ENCODE peak calls at places on chromosomes 5 and 9, in five cellular contexts. I is psoas muscle; U is body of pancreas; F is CD8-positive, alpha-beta T cell; V is Peyer's patch. H is an unnamed sample.

GRCh38 chr5:137395011-137395755 is 103.9 kb downstream of the SPOCK1 start:
- DNase-seq in I (no peak), U (no peak), F (no peak), V (no peak), H (no peak)

GRCh38 chr5:138542120-138542955 is 698 bp downstream of the ETF1 start:
- DNase-seq in I (no peak), U (no peak), F (no peak), V (no peak), H (no peak)

GRCh38 chr5:120538149-120538548 is 74.0 kb downstream of the PRR16 start:
- DNase-seq in I (no peak), U (no peak), F (no peak), V (no peak), H (no peak)

GRCh38 chr5:78271766-78272165 is 22.7 kb downstream of the AP3B1 start:
- DNase-seq in I (no peak), U (no peak), F (no peak), V (no peak), H (no peak)

GRCh38 chr9:35660966-35661413 is 2.9 kb downstream of the CCDC107 start:
- DNase-seq in I (no peak), U (peak; percentile 43), F (no peak), V (peak; percentile 77), H (no peak)

GRCh38 chr9:105711867-105712266 is 17.5 kb downstream of the TMEM38B start:
- DNase-seq in I (no peak), U (no peak), F (no peak), V (no peak), H (no peak)

GRCh38 chr9:2502760-2503159 is 118.8 kb upstream of the VLDLR start:
- DNase-seq in I (no peak), U (no peak), F (no peak), V (no peak), H (no peak)

GRCh38 chr5:17309462-17309861 is 92.0 kb downstream of the BASP1 start:
- DNase-seq in I (no peak), U (no peak), F (no peak), V (no peak), H (no peak)

GRCh38 chr9:131349522-131349880 is 44.4 kb upstream of the PRRC2B start:
- DNase-seq in I (no peak), U (no peak), F (no peak), V (no peak), H (no peak)

GRCh38 chr9:86445636-86446035 is 91.4 kb upstream of the TUT7 start:
- DNase-seq in I (no peak), U (no peak), F (no peak), V (no peak), H (no peak)

GRCh38 chr9:87127543-87127942 is 180.2 kb upstream of the GAS1 start:
- DNase-seq in I (no peak), U (no peak), F (no peak), V (no peak), H (no peak)

GRCh38 chr5:173925449-173926071 is 37.4 kb downstream of the CPEB4 start:
- DNase-seq in I (no peak), U (peak; percentile 44), F (peak; percentile 56), V (no peak), H (peak; percentile 51)

GRCh38 chr5:98827161-98827560 is 53.7 kb downstream of the RGMB start:
- DNase-seq in I (no peak), U (no peak), F (no peak), V (no peak), H (no peak)

GRCh38 chr9:85978496-85978895 is 37.5 kb downstream of the NAA35 start:
- DNase-seq in I (no peak), U (no peak), F (no peak), V (no peak), H (no peak)

GRCh38 chr9:96513622-96514021 is 63.7 kb downstream of the HABP4 start:
- DNase-seq in I (no peak), U (no peak), F (no peak), V (no peak), H (no peak)

GRCh38 chr5:153903321-153903720 is 135.4 kb downstream of the FAM114A2 start:
- DNase-seq in I (no peak), U (no peak), F (no peak), V (no peak), H (no peak)

GRCh38 chr5:61969761-61970160 is 336.2 kb upstream of the KIF2A start:
- DNase-seq in I (no peak), U (no peak), F (no peak), V (no peak), H (no peak)

GRCh38 chr9:91405343-91406077 is 18.1 kb downstream of the NFIL3 start:
- DNase-seq in I (no peak), U (no peak), F (no peak), V (no peak), H (no peak)

GRCh38 chr9:106958955-106959657 is 96.1 kb downstream of the ZNF462 start:
- DNase-seq in I (no peak), U (no peak), F (no peak), V (no peak), H (no peak)

GRCh38 chr9:135260221-135260620 is 172.8 kb downstream of the OLFM1 start:
- DNase-seq in I (no peak), U (no peak), F (no peak), V (no peak), H (no peak)

GRCh38 chr5:125743939-125744338 is 679.3 kb upstream of the GRAMD2B start:
- DNase-seq in I (no peak), U (no peak), F (no peak), V (no peak), H (no peak)

GRCh38 chr9:134163374-134164196 is 779 bp downstream of the RNU6ATAC start:
- DNase-seq in I (peak; percentile 77), U (peak; percentile 61), F (peak; percentile 81), V (peak; percentile 87), H (peak; percentile 82)

GRCh38 chr9:91771027-91771426 is 179.0 kb downstream of the ROR2 start:
- DNase-seq in I (peak; percentile 36), U (no peak), F (no peak), V (no peak), H (no peak)

GRCh38 chr5:160198148-160198545 is 31.2 kb upstream of the FABP6 start:
- DNase-seq in I (no peak), U (no peak), F (no peak), V (no peak), H (no peak)

DNA sequence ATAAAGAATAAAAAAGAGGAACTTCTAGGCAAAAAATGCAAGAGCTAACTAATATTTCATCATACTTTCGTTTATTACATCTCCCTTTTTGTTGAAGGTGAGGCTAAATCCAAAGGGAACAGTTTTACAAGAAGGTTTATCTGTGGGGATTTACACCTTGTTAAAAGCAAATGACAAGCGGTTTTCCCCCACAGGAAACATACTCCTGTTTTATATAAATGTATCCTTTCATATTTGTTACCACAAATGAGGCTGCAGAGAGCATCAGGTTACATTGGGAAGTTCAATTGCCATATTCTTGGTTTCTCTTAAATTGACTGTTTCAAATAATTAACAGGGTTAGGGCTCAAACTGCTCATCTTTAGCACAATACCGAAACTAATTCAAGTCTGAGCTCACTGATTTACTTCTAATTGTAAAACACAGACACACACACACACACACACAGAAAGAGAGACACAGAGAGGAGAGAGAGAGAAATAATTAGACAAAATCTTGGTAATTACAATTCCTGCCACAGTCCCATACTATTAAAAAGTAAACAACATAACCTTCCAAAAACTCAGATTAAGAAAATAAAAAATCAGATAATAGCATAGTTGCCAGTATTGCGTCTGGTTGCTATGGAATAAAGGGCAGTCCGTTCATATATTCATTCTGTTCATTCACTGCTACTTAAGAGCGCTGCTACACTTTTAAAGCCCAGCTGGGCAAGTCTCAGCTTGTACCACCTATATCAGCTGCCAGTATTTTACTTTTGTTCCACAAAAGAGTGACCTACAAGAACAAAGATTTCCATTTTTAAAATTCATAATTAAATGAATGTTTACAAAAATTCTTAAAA is 17.0 kb downstream of the RFX3 start:
- DNase-seq in I (no peak), U (no peak), F (no peak), V (no peak), H (no peak)
- H3K4me3 ChIP-seq in I (peak overlapping the region; percentile 47), U (no peak overlapping the region), F (no peak overlapping the region), V (no peak overlapping the region), H (no peak overlapping the region)

DNA sequence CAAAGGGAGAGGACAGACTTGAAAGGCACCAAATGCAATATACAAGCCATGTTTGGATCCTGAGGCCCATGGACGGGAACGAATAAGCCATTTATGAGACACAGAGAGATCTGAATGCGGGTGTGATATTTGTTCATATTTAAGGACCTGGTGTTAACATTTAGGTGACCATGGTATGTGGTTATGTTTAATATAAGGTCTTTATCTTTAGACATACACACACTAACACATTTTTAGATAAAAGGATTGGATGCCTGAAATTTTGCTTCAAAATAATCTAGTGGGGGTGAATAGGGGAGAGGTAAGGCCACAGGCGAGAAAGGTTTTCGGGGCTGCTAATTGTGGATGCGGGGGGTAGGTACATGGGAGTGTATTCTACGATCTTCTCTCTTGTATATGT is 12.4 kb downstream of the AKNA start:
- DNase-seq in I (no peak), U (no peak), F (no peak), V (no peak), H (no peak)
- H3K4me1 ChIP-seq in I (no peaks in the 10 kb centered on the region), U (no peaks in the 10 kb centered on the region), F (peaks cover 96% of the 10 kb centered on the region), V (peaks cover 39% of the 10 kb centered on the region), H (peaks cover 52% of the 10 kb centered on the region)

DNA sequence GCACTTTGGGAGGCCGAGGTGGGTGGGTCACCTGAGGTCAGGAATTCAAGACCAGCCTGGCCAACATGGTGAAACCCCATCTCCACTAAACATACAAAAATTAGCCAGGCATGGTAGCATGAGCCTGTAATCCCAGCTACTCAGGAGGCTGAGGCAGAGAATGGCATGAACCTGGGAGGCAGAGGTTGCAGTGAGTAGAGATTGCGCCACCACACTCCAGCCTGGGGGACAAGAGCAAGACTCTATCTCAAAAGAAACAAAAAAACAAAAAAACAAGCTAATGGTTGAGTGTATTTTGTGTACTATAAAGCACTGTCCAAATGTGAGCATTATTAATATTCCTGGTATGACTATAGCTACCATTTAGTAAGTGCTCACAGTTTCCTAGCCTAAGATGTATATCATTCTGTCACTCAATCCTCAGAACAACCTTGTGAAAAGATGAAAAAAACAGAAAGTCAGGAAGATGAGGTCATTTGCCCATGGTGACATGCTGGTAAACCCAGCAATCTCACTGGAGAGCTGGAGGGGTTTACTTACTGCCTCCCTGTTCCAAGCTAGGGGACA is 27.7 kb downstream of the ARHGEF37 start:
- DNase-seq in I (no peak), U (no peak), F (no peak), V (no peak), H (no peak)
- H3K36me3 ChIP-seq in I (peaks cover 28% of the 10 kb centered on the region), U (peaks cover 10% of the 10 kb centered on the region), F (no peaks in the 10 kb centered on the region), V (peaks cover 11% of the 10 kb centered on the region), H (peaks cover 40% of the 10 kb centered on the region)

DNA sequence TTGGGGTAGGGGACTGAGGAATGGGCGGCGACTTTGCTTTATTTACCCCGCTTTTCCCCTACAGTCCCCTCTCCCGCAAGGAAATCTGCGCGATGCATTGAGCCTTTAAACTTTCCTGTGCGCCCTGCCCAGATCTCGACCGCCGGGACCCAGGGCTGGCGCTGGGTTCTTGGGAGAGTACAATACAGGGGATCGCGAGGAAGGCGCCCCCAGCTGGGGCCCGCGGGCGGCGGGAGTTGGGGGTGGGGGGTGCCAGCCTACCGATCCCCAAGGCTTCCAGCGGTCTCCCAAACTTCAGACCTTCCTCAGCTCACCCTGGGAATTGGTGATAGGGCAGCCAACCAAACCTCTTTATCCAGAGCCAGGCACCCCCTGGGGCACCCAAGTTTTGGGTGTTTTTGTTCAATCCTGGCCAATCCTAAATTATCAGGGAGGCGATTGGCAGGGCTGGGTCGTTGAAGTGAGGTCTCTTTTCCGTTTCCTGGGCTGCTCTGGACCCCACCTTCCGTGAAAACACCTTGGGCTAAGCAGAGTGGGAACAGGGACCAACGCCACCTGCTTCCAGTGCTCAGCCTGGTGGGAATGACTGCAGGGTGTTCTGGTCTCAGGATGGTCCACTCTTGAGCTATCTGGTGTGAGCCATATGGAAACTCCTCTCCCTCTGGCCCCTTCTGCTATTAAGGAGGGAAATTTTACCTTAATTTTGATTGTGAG is 51.4 kb upstream of the DAB2IP start:
- DNase-seq in I (no peak), U (no peak), F (no peak), V (no peak), H (no peak)
- H3K4me3 ChIP-seq in I (peak overlapping the region; percentile 86), U (peak overlapping the region; percentile 37), F (no peak overlapping the region), V (peak overlapping the region; percentile 26), H (peak overlapping the region; percentile 64)

H was measured in lower lobe of right lung.